ENCODE peak calls at places on chromosomes 2 and 18, in four cellular contexts. L is HepG2, X is K562, W is H1. J is an unnamed sample.

GRCh38 chr2:55598056-55598795 is 19.2 kb downstream of the PPP4R3B start:
- DNase-seq in X (no peak), L (no peak), W (no peak), J (no peak)

GRCh38 chr2:227164745-227165350 is 424 bp downstream of the COL4A3 start:
- DNase-seq in X (no peak), W (no peak), L (no peak), J (no peak)

GRCh38 chr18:50700245-50701165 is 119.3 kb downstream of the MRO start:
- DNase-seq in W (no peak), L (no peak), X (no peak), J (no peak)

GRCh38 chr2:37201766-37202165 is 5.5 kb downstream of the CEBPZOS start:
- DNase-seq in X (peak; percentile 14), W (no peak), L (no peak), J (no peak)

GRCh38 chr18:41829648-41830516 is 125.2 kb upstream of the PIK3C3 start:
- DNase-seq in L (peak; percentile 37), X (no peak), W (no peak), J (peak; percentile 1)

GRCh38 chr18:2411381-2411977 is 159.8 kb downstream of the METTL4 start:
- DNase-seq in L (no peak), X (no peak), W (no peak), J (peak; percentile 54)

GRCh38 chr2:101803945-101804696 is 106.6 kb downstream of the MAP4K4 start:
- DNase-seq in X (no peak), W (no peak), L (peak; percentile 50), J (no peak)

GRCh38 chr2:53234548-53234903 is 533.1 kb upstream of the CHAC2 start:
- DNase-seq in W (no peak), X (no peak), L (no peak), J (no peak)

GRCh38 chr2:126482582-126483464 is 173.1 kb upstream of the GYPC start:
- DNase-seq in X (no peak), W (peak; percentile 48), L (peak; percentile 43), J (no peak)

GRCh38 chr2:60379684-60380083 is 173.8 kb downstream of the BCL11A start:
- DNase-seq in X (no peak), L (no peak), W (no peak), J (no peak)

GRCh38 chr18:76860411-76860810 is 38.1 kb downstream of the ZNF236 start:
- DNase-seq in L (no peak), X (no peak), W (no peak), J (no peak)

GRCh38 chr2:45653125-45653524 is 1.6 kb downstream of the PRKCE start:
- DNase-seq in W (no peak), X (no peak), L (no peak), J (no peak)

GRCh38 chr2:237874585-237875161 is 15.2 kb downstream of the RAMP1 start:
- DNase-seq in L (no peak), X (no peak), W (no peak), J (no peak)

GRCh38 chr2:228545749-228546148 is 364.3 kb upstream of the SPHKAP start:
- DNase-seq in L (no peak), X (no peak), W (no peak), J (no peak)

GRCh38 chr2:225295102-225295501 is 104.4 kb upstream of the NYAP2 start:
- DNase-seq in L (no peak), X (no peak), W (no peak), J (no peak)

GRCh38 chr2:211709394-211709793 is 829.2 kb downstream of the ERBB4 start:
- DNase-seq in L (no peak), X (no peak), W (no peak), J (no peak)

GRCh38 chr2:22037274-22037673 is 913.5 kb downstream of the TDRD15 start:
- DNase-seq in L (no peak), W (no peak), X (no peak), J (no peak)

GRCh38 chr2:142868281-142868762 is 9.1 kb upstream of the KYNU start:
- DNase-seq in W (no peak), X (no peak), L (no peak), J (peak; percentile 74)

GRCh38 chr2:70923378-70924015 is 12.2 kb upstream of the ATP6V1B1 start:
- DNase-seq in W (peak; percentile 69), L (no peak), X (peak; percentile 26), J (no peak)

GRCh38 chr2:5150871-5151270 is 541.3 kb upstream of the SOX11 start:
- DNase-seq in L (no peak), W (no peak), X (no peak), J (no peak)

GRCh38 chr2:72750466-72750865 is 75.4 kb downstream of the EXOC6B start:
- DNase-seq in W (no peak), X (no peak), L (no peak), J (no peak)

GRCh38 chr18:31424383-31424988 is 23.1 kb upstream of the DSG3 start:
- DNase-seq in X (peak; percentile 27), W (peak; percentile 76), L (peak; percentile 10), J (no peak)

GRCh38 chr2:10478916-10479315 is 30.8 kb upstream of the ODC1 start:
- DNase-seq in X (no peak), W (no peak), L (no peak), J (no peak)

GRCh38 chr18:9916067-9916684 is 2.4 kb downstream of the VAPA start:
- DNase-seq in X (no peak), W (no peak), L (no peak), J (peak; percentile 82)

GRCh38 chr18:9918016-9918680 is 4.3 kb downstream of the VAPA start:
- DNase-seq in L (peak; percentile 56), X (no peak), W (no peak), J (peak; percentile 92)

GRCh38 chr18:9916814-9917213 is 3.0 kb downstream of the VAPA start:
- DNase-seq in X (no peak), L (no peak), W (no peak), J (no peak)

GRCh38 chr18:9922592-9923308 is 8.9 kb downstream of the VAPA start:
- DNase-seq in L (no peak), W (no peak), X (no peak), J (no peak)

DNA sequence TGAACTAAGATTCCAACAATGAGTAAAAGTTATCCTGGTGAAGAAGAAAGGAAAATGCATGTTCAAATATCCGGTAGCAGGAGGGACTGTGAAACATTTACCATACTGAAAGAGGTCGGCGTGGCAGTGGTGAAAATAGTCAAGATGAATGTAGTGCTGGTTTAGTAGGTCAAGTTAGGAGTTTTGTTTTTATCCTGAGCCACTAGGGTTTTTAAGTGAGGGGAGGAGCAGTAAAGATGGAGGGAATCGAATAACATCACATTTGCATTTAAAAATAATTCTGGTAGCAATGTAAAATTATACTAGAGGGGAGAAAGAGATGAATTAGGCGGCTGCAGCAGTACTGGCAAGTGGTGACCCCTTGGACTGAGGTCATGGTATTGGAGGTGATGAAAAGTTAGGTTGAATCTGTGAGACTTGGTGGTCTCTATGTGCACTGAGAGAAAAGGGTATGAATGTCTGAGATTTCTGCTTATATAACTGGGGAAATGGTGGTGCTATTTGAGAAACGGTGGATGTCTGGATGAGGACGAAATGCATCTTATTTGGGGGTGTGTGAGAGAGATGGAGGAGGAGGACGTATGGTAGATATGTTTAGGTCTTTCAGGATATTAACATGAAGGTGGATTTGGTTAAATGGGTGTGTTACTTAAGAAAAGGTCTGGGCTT is 5.9 kb downstream of the VAPA start:
- DNase-seq in X (no peak), W (no peak), L (no peak), J (no peak)
- TF ChIP-seq JUN in X (no peak), W (no peak), L (no peak), J (no peak)

GRCh38 chr2:98921062-98921461 is 15.0 kb downstream of the CRACDL start:
- DNase-seq in L (no peak), W (no peak), X (no peak), J (no peak)
- TF ChIP-seq EZH2 in L (no peak), W (no peak), X (no peak), J (no peak)

GRCh38 chr2:241309684-241310117 is 5.8 kb downstream of the HDLBP start:
- DNase-seq in W (peak; percentile 28), L (no peak), X (no peak), J (no peak)

GRCh38 chr2:241308267-241308666 is 7.2 kb downstream of the HDLBP start:
- DNase-seq in X (no peak), W (no peak), L (no peak), J (no peak)

GRCh38 chr2:241307055-241307454 is 8.4 kb downstream of the HDLBP start:
- DNase-seq in X (no peak), L (no peak), W (no peak), J (no peak)

GRCh38 chr2:241310917-241311566 is 4.4 kb downstream of the HDLBP start:
- DNase-seq in X (no peak), L (no peak), W (no peak), J (no peak)

DNA sequence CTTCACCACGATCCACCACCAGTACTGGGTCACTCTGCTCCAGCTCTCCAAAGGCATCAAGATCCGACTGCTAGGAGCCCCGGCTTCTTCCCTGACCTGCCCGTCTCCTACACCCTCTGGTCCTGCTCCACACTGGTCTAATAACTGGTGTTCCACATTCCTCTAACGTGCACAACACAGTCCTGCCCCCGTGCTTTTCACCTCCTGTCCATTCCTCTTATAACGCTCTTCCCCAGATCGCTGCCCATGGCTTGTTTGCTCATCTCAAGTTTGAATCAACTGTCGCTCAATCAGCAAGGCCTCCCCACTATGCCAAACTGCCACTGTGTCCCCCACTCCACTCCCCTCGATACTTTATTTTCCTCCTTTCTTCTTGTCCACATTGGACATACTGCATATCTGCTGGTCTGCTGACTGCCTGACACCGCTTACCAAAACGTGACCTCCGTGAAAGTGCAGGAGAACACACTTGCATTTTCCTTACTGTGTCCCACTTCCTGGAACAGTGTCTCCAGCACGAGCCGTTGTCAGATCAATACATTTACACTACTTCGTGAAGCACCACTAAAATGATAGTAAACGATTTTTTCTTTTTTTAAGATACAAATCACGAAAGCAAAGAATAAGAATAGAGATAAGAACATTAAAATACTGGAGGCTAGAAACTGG is 6.5 kb downstream of the HDLBP start:
- DNase-seq in L (no peak), W (no peak), X (no peak), J (no peak)
- TF ChIP-seq JUN in L (no peak), W (no peak), X (no peak), J (no peak)

DNA sequence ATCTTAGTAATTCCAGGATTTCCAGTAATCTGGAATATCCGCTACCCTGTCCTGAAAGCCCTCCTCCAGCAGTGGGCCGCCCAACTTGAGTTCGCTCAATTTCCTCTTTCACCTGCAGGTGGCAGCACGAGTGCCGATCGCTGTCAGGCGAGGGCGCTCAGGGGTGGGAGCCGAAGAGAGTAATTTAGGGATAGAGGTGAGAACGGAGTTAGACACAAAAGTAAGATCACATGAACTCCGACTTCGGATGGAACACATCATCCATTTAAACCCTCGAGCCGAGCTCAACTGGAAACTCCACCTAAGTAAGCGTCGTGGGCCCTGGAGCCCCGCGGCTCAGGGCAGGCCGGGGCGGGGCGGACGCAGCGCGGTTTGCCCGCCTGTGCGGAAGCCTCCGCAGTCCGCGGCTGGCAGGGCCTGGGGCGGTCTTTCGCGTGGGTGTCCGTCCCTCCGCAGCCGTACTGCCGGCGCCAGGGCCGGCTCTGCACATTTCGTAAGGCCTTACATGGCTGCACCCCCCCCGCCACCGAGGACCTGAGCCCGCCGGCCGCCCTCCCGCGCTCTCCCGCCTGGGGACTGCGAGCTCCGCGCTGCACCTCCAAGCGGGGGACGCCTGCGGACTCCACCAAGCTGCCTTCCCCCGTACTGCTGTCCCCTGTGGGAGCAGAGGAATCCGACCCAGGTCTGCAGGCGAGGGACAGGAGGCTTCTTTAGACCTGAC is 61.2 kb downstream of the SEMA4F start:
- DNase-seq in W (peak; percentile 97), L (peak; percentile 72), X (peak; percentile 85), J (peak; percentile 84)
- TF ChIP-seq EZH2 in W (peak; percentile 55), L (no peak), X (peak; percentile 82), J (no peak)